ENCODE peak calls at places on chromosome 15, in ten cellular contexts. S, P, R, F, I, W, D, C, M and E are unnamed samples. For H3K4me1, the result is how much of the 10 kb centered on the place peaks cover.

GRCh38 chr15:93151488-93151887 is 62.5 kb upstream of the RGMA start:
- DNase-seq in S (no peak), P (no peak), R (peak), F (no peak), I (no peak), W (peak), D (no peak), C (no peak), M (no peak), E (no peak)

GRCh38 chr15:57335326-57336118 is 40.8 kb upstream of the CGNL1 start:
- DNase-seq in S (no peak), P (no peak), R (peak), F (no peak), I (no peak), W (no peak), D (peak), C (no peak), M (no peak), E (no peak)

GRCh38 chr15:60021589-60022378 is 17.7 kb downstream of the FOXB1 start:
- DNase-seq in S (no peak), P (no peak), R (peak), F (no peak), I (no peak), W (peak), D (no peak), C (no peak), M (no peak), E (no peak)

GRCh38 chr15:89785064-89785770 is 9.1 kb downstream of the MESP2 start:
- DNase-seq in S (no peak), P (no peak), R (peak), F (no peak), I (no peak), W (no peak), D (no peak), C (no peak), M (no peak), E (no peak)

GRCh38 chr15:31135523-31135922 is 34.0 kb upstream of the TRPM1 start:
- DNase-seq in S (no peak), P (no peak), R (no peak), F (no peak), I (no peak), W (no peak), D (no peak), C (no peak), M (no peak), E (no peak)

GRCh38 chr15:28099555-28100140 is 533 bp upstream of the OCA2 start:
- DNase-seq in S (no peak), P (no peak), R (no peak), F (no peak), I (no peak), W (no peak), D (no peak), C (no peak), M (no peak), E (no peak)

GRCh38 chr15:29821416-29822099 is 710 bp downstream of the TJP1 start:
- DNase-seq in S (peak), P (no peak), R (peak), F (peak), I (peak), W (peak), D (peak), C (peak), M (peak), E (peak)

GRCh38 chr15:73930371-73930770 is 4.1 kb downstream of the LOXL1 start:
- DNase-seq in S (peak), P (no peak), R (no peak), F (peak), I (no peak), W (peak), D (no peak), C (peak), M (no peak), E (no peak)

GRCh38 chr15:50355612-50355905 is 561 bp upstream of the GABPB1 start:
- DNase-seq in S (no peak), P (no peak), R (no peak), F (no peak), I (no peak), W (peak), D (no peak), C (no peak), M (no peak), E (no peak)

GRCh38 chr15:25658560-25658959 is 204.6 kb downstream of the ATP10A start:
- DNase-seq in S (no peak), P (no peak), R (no peak), F (no peak), I (no peak), W (no peak), D (no peak), C (no peak), M (no peak), E (no peak)

GRCh38 chr15:25249236-25250010 is 189.4 kb downstream of the UBE3A start:
- DNase-seq in S (no peak), P (no peak), R (no peak), F (peak), I (peak), W (no peak), D (no peak), C (peak), M (no peak), E (no peak)

GRCh38 chr15:82911458-82911857 is 41.1 kb downstream of the HOMER2 start:
- DNase-seq in S (no peak), P (no peak), R (no peak), F (no peak), I (no peak), W (no peak), D (no peak), C (no peak), M (no peak), E (no peak)

GRCh38 chr15:42890161-42890913 is 30.2 kb downstream of the TTBK2 start:
- DNase-seq in S (no peak), P (no peak), R (peak), F (no peak), I (no peak), W (peak), D (no peak), C (no peak), M (no peak), E (peak)

GRCh38 chr15:100879046-100879445 is 585 bp upstream of the ALDH1A3 start:
- DNase-seq in S (peak), P (no peak), R (no peak), F (no peak), I (no peak), W (peak), D (no peak), C (no peak), M (no peak), E (no peak)

GRCh38 chr15:49101536-49101935 is 53.9 kb downstream of the COPS2 start:
- DNase-seq in S (no peak), P (no peak), R (no peak), F (no peak), I (no peak), W (peak), D (no peak), C (no peak), M (no peak), E (no peak)

GRCh38 chr15:60685346-60685937 is 206.5 kb upstream of the ICE2 start:
- DNase-seq in S (no peak), P (no peak), R (no peak), F (no peak), I (no peak), W (no peak), D (no peak), C (no peak), M (no peak), E (no peak)

GRCh38 chr15:70323111-70323851 is 225.6 kb upstream of the TLE3 start:
- DNase-seq in S (peak), P (no peak), R (no peak), F (peak), I (no peak), W (peak), D (no peak), C (no peak), M (no peak), E (no peak)
- H3K4me1 ChIP-seq in S (under half), P (half or more), R (under half), F (under half), I (under half), W (under half), D (under half), C (under half), M (under half), E (under half)

GRCh38 chr15:44295909-44296420 is 7.4 kb downstream of the GOLM2 start:
- DNase-seq in S (no peak), P (no peak), R (no peak), F (no peak), I (no peak), W (no peak), D (peak), C (no peak), M (no peak), E (no peak)
- H3K4me1 ChIP-seq in S (under half), P (under half), R (under half), F (under half), I (under half), W (under half), D (under half), C (under half), M (under half), E (under half)

GRCh38 chr15:39128746-39129145 is 452.1 kb upstream of the THBS1 start:
- DNase-seq in S (no peak), P (no peak), R (no peak), F (no peak), I (no peak), W (peak), D (no peak), C (no peak), M (no peak), E (no peak)
- H3K4me1 ChIP-seq in S (under half), P (under half), R (half or more), F (under half), I (under half), W (half or more), D (under half), C (under half), M (under half), E (half or more)

GRCh38 chr15:55402707-55403106 is 5.5 kb downstream of the CCPG1 start:
- DNase-seq in S (no peak), P (peak), R (no peak), F (no peak), I (no peak), W (peak), D (no peak), C (no peak), M (no peak), E (no peak)

GRCh38 chr15:55398243-55398642 is 9.9 kb downstream of the CCPG1 start:
- DNase-seq in S (no peak), P (no peak), R (no peak), F (no peak), I (no peak), W (no peak), D (peak), C (no peak), M (no peak), E (no peak)

GRCh38 chr15:55407631-55407948 is 569 bp downstream of the CCPG1 start:
- DNase-seq in S (no peak), P (no peak), R (no peak), F (no peak), I (no peak), W (no peak), D (peak), C (no peak), M (no peak), E (no peak)

GRCh38 chr15:55403531-55403930 is 4.6 kb downstream of the CCPG1 start:
- DNase-seq in S (no peak), P (peak), R (no peak), F (no peak), I (no peak), W (peak), D (peak), C (no peak), M (peak), E (no peak)

GRCh38 chr15:55401786-55402246 is 6.3 kb downstream of the CCPG1 start:
- DNase-seq in S (no peak), P (no peak), R (no peak), F (no peak), I (no peak), W (no peak), D (no peak), C (no peak), M (no peak), E (no peak)
- H3K4me1 ChIP-seq in S (under half), P (under half), R (under half), F (under half), I (under half), W (under half), D (under half), C (under half), M (under half), E (under half)

GRCh38 chr15:58487041-58487723 is 55.4 kb downstream of the LIPC start:
- DNase-seq in S (no peak), P (no peak), R (no peak), F (no peak), I (no peak), W (no peak), D (no peak), C (no peak), M (no peak), E (no peak)

GRCh38 chr15:58486564-58486963 is 54.8 kb downstream of the LIPC start:
- DNase-seq in S (no peak), P (no peak), R (no peak), F (no peak), I (no peak), W (no peak), D (no peak), C (no peak), M (no peak), E (no peak)

GRCh38 chr15:58486062-58486461 is 54.3 kb downstream of the LIPC start:
- DNase-seq in S (no peak), P (no peak), R (no peak), F (no peak), I (no peak), W (no peak), D (peak), C (no peak), M (peak), E (no peak)

GRCh38 chr15:58483316-58483715 is 51.5 kb downstream of the LIPC start:
- DNase-seq in S (no peak), P (no peak), R (no peak), F (no peak), I (no peak), W (no peak), D (no peak), C (no peak), M (no peak), E (no peak)

GRCh38 chr15:58484794-58485600 is 53.2 kb downstream of the LIPC start:
- DNase-seq in S (no peak), P (no peak), R (no peak), F (no peak), I (no peak), W (no peak), D (no peak), C (peak), M (peak), E (no peak)
- H3K4me1 ChIP-seq in S (under half), P (under half), R (under half), F (under half), I (under half), W (under half), D (under half), C (under half), M (under half), E (under half)

GRCh38 chr15:52067545-52067926 is 45.0 kb downstream of the BCL2L10 start:
- DNase-seq in S (no peak), P (no peak), R (no peak), F (no peak), I (no peak), W (no peak), D (no peak), C (no peak), M (no peak), E (no peak)
- H3K4me1 ChIP-seq in S (under half), P (under half), R (under half), F (under half), I (under half), W (under half), D (under half), C (under half), M (under half), E (under half)

DNA sequence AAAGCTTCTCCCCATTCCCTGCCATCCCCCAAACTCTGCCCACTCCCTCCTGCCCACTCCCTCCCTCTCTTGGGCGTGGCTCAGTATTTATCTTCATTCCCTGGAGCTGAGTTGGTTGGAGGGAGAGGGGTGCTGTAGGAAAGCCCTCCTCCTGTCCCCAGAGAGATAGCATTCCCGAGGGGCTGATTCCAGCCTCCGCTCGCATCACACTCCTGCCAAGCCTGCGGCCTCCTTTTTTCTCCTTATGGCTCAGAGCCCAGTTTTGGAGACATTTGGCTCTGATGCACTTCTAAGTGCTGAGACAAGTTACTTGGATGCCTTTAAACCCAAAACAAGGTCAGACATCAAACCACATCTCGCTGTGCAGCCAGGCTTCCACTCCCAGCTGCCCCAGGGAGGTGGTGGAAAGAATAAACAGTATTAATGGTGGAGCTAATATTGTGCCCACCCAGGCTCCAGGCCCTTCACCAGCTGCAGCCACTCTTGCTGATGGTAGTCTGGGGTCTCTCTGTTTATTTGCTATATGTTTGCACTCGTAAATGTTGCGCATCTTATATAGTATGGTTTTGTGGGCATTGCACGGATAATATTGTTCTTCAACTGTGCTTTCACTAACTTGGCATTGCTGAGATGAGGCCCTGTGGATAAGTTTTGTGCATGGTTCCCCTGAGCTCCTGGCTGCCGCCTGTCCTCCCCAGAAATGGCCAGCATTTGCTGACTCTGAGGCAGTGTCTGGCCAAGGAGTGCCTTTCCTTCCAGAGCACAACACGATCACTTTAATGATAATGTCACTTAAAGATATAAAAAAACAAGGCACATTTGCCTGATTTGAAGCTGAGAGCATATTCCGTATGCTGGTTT is 157.2 kb downstream of the LRRC28 start:
- DNase-seq in S (no peak), P (no peak), R (no peak), F (peak), I (no peak), W (peak), D (no peak), C (peak), M (no peak), E (no peak)
- H3K4me1 ChIP-seq in S (under half), P (under half), R (under half), F (under half), I (under half), W (under half), D (under half), C (under half), M (under half), E (under half)

GRCh38 chr15:67156834-67157233 is 91.4 kb downstream of the SMAD3 start:
- DNase-seq in S (no peak), P (no peak), R (no peak), F (no peak), I (no peak), W (no peak), D (no peak), C (no peak), M (no peak), E (no peak)
- H3K4me1 ChIP-seq in S (half or more), P (under half), R (under half), F (under half), I (under half), W (under half), D (under half), C (under half), M (under half), E (under half)

DNA sequence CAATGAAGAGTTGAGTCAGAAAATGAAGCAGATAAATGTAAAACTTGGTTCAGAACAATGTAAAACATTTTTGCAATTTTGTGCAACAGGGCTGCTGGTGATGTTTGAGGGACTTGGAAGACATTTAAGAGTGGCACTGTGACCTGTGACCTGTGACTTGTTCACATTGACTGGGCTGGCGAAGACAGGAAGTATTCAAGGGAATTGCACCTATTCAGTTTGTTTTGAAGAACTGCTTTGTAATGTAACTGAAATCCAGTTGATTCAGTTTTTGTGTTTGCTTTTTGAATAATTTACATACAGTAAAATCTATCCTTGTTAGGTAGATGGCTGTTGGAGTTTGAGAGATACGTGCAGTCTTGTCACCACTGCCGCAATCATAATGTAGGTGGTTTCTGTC is 35.4 kb downstream of the MCTP2 start:
- DNase-seq in S (no peak), P (peak), R (peak), F (no peak), I (no peak), W (no peak), D (no peak), C (no peak), M (no peak), E (no peak)
- H3K4me1 ChIP-seq in S (under half), P (half or more), R (under half), F (under half), I (under half), W (under half), D (under half), C (under half), M (under half), E (under half)